ENCODE peak calls at places on chromosomes 11 and 22, in eight cellular contexts. One of them, this sample, is unnamed.

GRCh38 chr11:98536023-98536422 is 484.7 kb upstream of the CNTN5 start:
- DNase-seq in RWPE1: no peak
- DNase-seq in CD8-positive, alpha-beta memory T cell: no peak
- DNase-seq in left ventricle myocardium inferior: no peak
- DNase-seq in GM23338: no peak
- DNase-seq in breast epithelium: no peak
- DNase-seq in dorsolateral prefrontal cortex: no peak
- DNase-seq in gastrocnemius medialis: no peak
- DNase-seq in this sample: no peak

GRCh38 chr11:16936643-16937042 is 77.6 kb downstream of the PLEKHA7 start:
- DNase-seq in breast epithelium: no peak
- DNase-seq in GM23338: no peak
- DNase-seq in RWPE1: no peak
- DNase-seq in CD8-positive, alpha-beta memory T cell: no peak
- DNase-seq in gastrocnemius medialis: no peak
- DNase-seq in dorsolateral prefrontal cortex: no peak
- DNase-seq in left ventricle myocardium inferior: no peak
- DNase-seq in this sample: no peak

GRCh38 chr11:135036488-135037297 is 624.7 kb upstream of the B3GAT1 start:
- DNase-seq in dorsolateral prefrontal cortex: no peak
- DNase-seq in RWPE1: no peak
- DNase-seq in left ventricle myocardium inferior: no peak
- DNase-seq in CD8-positive, alpha-beta memory T cell: no peak
- DNase-seq in breast epithelium: no peak
- DNase-seq in gastrocnemius medialis: no peak
- DNase-seq in GM23338: no peak
- DNase-seq in this sample: no peak

GRCh38 chr22:45170001-45170466 is 6.3 kb downstream of the NUP50 start:
- DNase-seq in left ventricle myocardium inferior: no peak
- DNase-seq in dorsolateral prefrontal cortex: no peak
- DNase-seq in CD8-positive, alpha-beta memory T cell: no peak
- DNase-seq in RWPE1: no peak
- DNase-seq in GM23338: no peak
- DNase-seq in breast epithelium: no peak
- DNase-seq in gastrocnemius medialis: no peak
- DNase-seq in this sample: no peak

GRCh38 chr11:75773595-75774353 is 5.2 kb downstream of the DGAT2 start:
- DNase-seq in dorsolateral prefrontal cortex: no peak
- DNase-seq in CD8-positive, alpha-beta memory T cell: no peak
- DNase-seq in GM23338: no peak
- DNase-seq in RWPE1: no peak
- DNase-seq in left ventricle myocardium inferior: no peak
- DNase-seq in breast epithelium: no peak
- DNase-seq in gastrocnemius medialis: no peak
- DNase-seq in this sample: no peak

GRCh38 chr22:48658246-48658645 is 1169.4 kb downstream of the BRD1 start:
- DNase-seq in left ventricle myocardium inferior: no peak
- DNase-seq in dorsolateral prefrontal cortex: no peak
- DNase-seq in gastrocnemius medialis: no peak
- DNase-seq in breast epithelium: no peak
- DNase-seq in GM23338: no peak
- DNase-seq in RWPE1: no peak
- DNase-seq in CD8-positive, alpha-beta memory T cell: no peak
- DNase-seq in this sample: no peak

GRCh38 chr11:113176561-113176960 is 137.8 kb upstream of the TTC12 start:
- DNase-seq in dorsolateral prefrontal cortex: no peak
- DNase-seq in GM23338: no peak
- DNase-seq in CD8-positive, alpha-beta memory T cell: no peak
- DNase-seq in RWPE1: no peak
- DNase-seq in gastrocnemius medialis: no peak
- DNase-seq in left ventricle myocardium inferior: no peak
- DNase-seq in breast epithelium: no peak
- DNase-seq in this sample: no peak

GRCh38 chr22:23576681-23577080 is 3.4 kb downstream of the IGLL1 start:
- DNase-seq in GM23338: no peak
- DNase-seq in dorsolateral prefrontal cortex: no peak
- DNase-seq in breast epithelium: no peak
- DNase-seq in CD8-positive, alpha-beta memory T cell: no peak
- DNase-seq in RWPE1: no peak
- DNase-seq in gastrocnemius medialis: no peak
- DNase-seq in left ventricle myocardium inferior: no peak
- DNase-seq in this sample: no peak

GRCh38 chr11:115555336-115556090 is 51.3 kb upstream of the CADM1 start:
- DNase-seq in RWPE1: no peak
- DNase-seq in breast epithelium: no peak
- DNase-seq in dorsolateral prefrontal cortex: no peak
- DNase-seq in GM23338: no peak
- DNase-seq in left ventricle myocardium inferior: no peak
- DNase-seq in gastrocnemius medialis: peak
- DNase-seq in CD8-positive, alpha-beta memory T cell: no peak
- DNase-seq in this sample: no peak

GRCh38 chr11:132744771-132745170 is 787.5 kb downstream of the OPCML start:
- DNase-seq in left ventricle myocardium inferior: no peak
- DNase-seq in RWPE1: no peak
- DNase-seq in dorsolateral prefrontal cortex: no peak
- DNase-seq in gastrocnemius medialis: no peak
- DNase-seq in CD8-positive, alpha-beta memory T cell: no peak
- DNase-seq in breast epithelium: no peak
- DNase-seq in GM23338: no peak
- DNase-seq in this sample: no peak

GRCh38 chr22:42930810-42931420 is 73.8 kb upstream of the ARFGAP3 start:
- DNase-seq in RWPE1: peak
- DNase-seq in gastrocnemius medialis: peak
- DNase-seq in dorsolateral prefrontal cortex: no peak
- DNase-seq in left ventricle myocardium inferior: peak
- DNase-seq in breast epithelium: no peak
- DNase-seq in CD8-positive, alpha-beta memory T cell: no peak
- DNase-seq in GM23338: no peak
- DNase-seq in this sample: no peak

GRCh38 chr22:17924735-17925727 is 99.3 kb downstream of the MICAL3 start:
- DNase-seq in gastrocnemius medialis: no peak
- DNase-seq in left ventricle myocardium inferior: no peak
- DNase-seq in GM23338: no peak
- DNase-seq in CD8-positive, alpha-beta memory T cell: no peak
- DNase-seq in dorsolateral prefrontal cortex: no peak
- DNase-seq in breast epithelium: peak
- DNase-seq in RWPE1: no peak
- DNase-seq in this sample: no peak

DNA sequence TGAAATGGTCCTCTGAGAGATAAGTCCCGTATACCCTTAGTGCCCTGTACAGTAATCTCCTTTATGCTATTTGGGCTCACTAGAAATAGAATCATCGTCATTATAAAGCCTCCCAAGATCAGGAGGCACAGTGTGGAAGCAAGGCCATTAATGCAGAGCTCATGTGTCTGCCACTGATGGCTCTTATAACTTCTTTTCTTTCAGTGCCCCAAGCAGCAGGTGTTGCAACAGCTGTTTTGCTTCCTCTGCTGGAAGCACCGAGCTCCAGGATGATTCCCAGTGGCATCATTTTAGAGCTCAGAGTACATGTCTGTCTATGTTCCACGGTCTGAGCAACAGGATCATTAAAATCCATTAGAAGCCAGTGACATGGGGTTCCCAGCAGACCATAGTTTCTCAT is 803.0 kb upstream of the FAT3 start:
- DNase-seq in GM23338: no peak
- DNase-seq in CD8-positive, alpha-beta memory T cell: no peak
- DNase-seq in RWPE1: no peak
- DNase-seq in left ventricle myocardium inferior: no peak
- DNase-seq in breast epithelium: no peak
- DNase-seq in dorsolateral prefrontal cortex: no peak
- DNase-seq in gastrocnemius medialis: no peak
- DNase-seq in this sample: no peak
- H3K27ac ChIP-seq in GM23338: no peak
- H3K27ac ChIP-seq in CD8-positive, alpha-beta memory T cell: no peak
- H3K27ac ChIP-seq in RWPE1: no peak
- H3K27ac ChIP-seq in left ventricle myocardium inferior: no peak
- H3K27ac ChIP-seq in breast epithelium: no peak
- H3K27ac ChIP-seq in dorsolateral prefrontal cortex: no peak
- H3K27ac ChIP-seq in gastrocnemius medialis: no peak
- H3K27ac ChIP-seq in this sample: no peak

GRCh38 chr11:46475041-46475925 is 83.7 kb upstream of the CHRM4 start:
- DNase-seq in gastrocnemius medialis: no peak
- DNase-seq in left ventricle myocardium inferior: no peak
- DNase-seq in CD8-positive, alpha-beta memory T cell: no peak
- DNase-seq in RWPE1: peak
- DNase-seq in dorsolateral prefrontal cortex: no peak
- DNase-seq in breast epithelium: no peak
- DNase-seq in GM23338: no peak
- DNase-seq in this sample: no peak

GRCh38 chr11:46477136-46477535 is 85.6 kb upstream of the CHRM4 start:
- DNase-seq in dorsolateral prefrontal cortex: no peak
- DNase-seq in RWPE1: no peak
- DNase-seq in GM23338: no peak
- DNase-seq in left ventricle myocardium inferior: no peak
- DNase-seq in breast epithelium: no peak
- DNase-seq in gastrocnemius medialis: no peak
- DNase-seq in CD8-positive, alpha-beta memory T cell: no peak
- DNase-seq in this sample: no peak

GRCh38 chr11:46475926-46476545 is 84.5 kb upstream of the CHRM4 start:
- DNase-seq in CD8-positive, alpha-beta memory T cell: no peak
- DNase-seq in GM23338: no peak
- DNase-seq in gastrocnemius medialis: no peak
- DNase-seq in left ventricle myocardium inferior: no peak
- DNase-seq in breast epithelium: no peak
- DNase-seq in dorsolateral prefrontal cortex: no peak
- DNase-seq in RWPE1: no peak
- DNase-seq in this sample: no peak

GRCh38 chr11:46472662-46472994 is 81.1 kb upstream of the CHRM4 start:
- DNase-seq in RWPE1: no peak
- DNase-seq in GM23338: no peak
- DNase-seq in dorsolateral prefrontal cortex: no peak
- DNase-seq in CD8-positive, alpha-beta memory T cell: no peak
- DNase-seq in breast epithelium: no peak
- DNase-seq in left ventricle myocardium inferior: no peak
- DNase-seq in gastrocnemius medialis: peak
- DNase-seq in this sample: no peak

DNA sequence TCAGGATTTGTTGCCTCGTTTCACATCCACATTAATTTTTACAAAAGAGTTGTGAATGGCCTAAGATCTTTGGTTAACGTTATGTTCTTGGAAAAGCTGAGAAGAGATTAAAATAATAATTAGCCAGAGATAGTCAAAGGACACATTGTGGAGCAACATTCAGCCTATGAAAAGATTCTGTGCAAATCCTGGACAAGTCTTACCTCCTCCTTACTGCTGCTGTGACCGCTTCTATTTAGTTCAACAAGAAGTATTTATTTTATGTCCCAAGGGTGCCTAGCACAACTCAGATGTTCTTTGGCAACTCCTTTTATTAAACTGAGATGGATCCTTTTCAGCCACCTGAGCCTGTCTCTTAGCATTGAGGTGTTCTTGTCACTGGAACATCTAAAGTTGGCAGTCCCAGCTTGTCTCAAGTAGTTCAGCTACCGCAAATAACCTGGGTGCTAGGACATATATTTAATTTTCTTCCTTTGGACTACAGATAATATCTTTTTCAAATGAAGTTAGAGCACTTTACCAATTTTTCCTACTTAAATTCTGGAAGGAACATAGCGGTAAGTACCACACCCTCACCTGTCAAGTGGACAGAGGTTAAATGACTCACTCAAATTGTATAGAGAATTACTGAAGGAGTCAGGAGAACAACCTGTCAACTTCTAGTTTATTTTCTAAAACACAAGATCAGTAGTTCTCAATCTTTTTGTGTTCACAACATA is 80.5 kb upstream of the CHRM4 start:
- DNase-seq in breast epithelium: no peak
- DNase-seq in dorsolateral prefrontal cortex: no peak
- DNase-seq in GM23338: no peak
- DNase-seq in gastrocnemius medialis: peak
- DNase-seq in CD8-positive, alpha-beta memory T cell: no peak
- DNase-seq in RWPE1: peak
- DNase-seq in left ventricle myocardium inferior: no peak
- DNase-seq in this sample: no peak
- H3K27ac ChIP-seq in breast epithelium: no peak
- H3K27ac ChIP-seq in dorsolateral prefrontal cortex: no peak
- H3K27ac ChIP-seq in GM23338: peak
- H3K27ac ChIP-seq in gastrocnemius medialis: peak
- H3K27ac ChIP-seq in CD8-positive, alpha-beta memory T cell: no peak
- H3K27ac ChIP-seq in RWPE1: no peak
- H3K27ac ChIP-seq in left ventricle myocardium inferior: no peak
- H3K27ac ChIP-seq in this sample: no peak

GRCh38 chr11:122653911-122654310 is 1.6 kb upstream of the UBASH3B start:
- DNase-seq in GM23338: no peak
- DNase-seq in dorsolateral prefrontal cortex: no peak
- DNase-seq in CD8-positive, alpha-beta memory T cell: no peak
- DNase-seq in breast epithelium: no peak
- DNase-seq in left ventricle myocardium inferior: no peak
- DNase-seq in gastrocnemius medialis: no peak
- DNase-seq in RWPE1: no peak
- DNase-seq in this sample: no peak

GRCh38 chr11:122656073-122656630 is 630 bp downstream of the UBASH3B start:
- DNase-seq in GM23338: peak
- DNase-seq in breast epithelium: peak
- DNase-seq in CD8-positive, alpha-beta memory T cell: peak
- DNase-seq in RWPE1: peak
- DNase-seq in dorsolateral prefrontal cortex: peak
- DNase-seq in left ventricle myocardium inferior: peak
- DNase-seq in gastrocnemius medialis: peak
- DNase-seq in this sample: peak

GRCh38 chr11:122655527-122656072 is at the start of gene UBASH3B:
- DNase-seq in gastrocnemius medialis: peak
- DNase-seq in dorsolateral prefrontal cortex: peak
- DNase-seq in breast epithelium: peak
- DNase-seq in RWPE1: peak
- DNase-seq in CD8-positive, alpha-beta memory T cell: peak
- DNase-seq in GM23338: peak
- DNase-seq in left ventricle myocardium inferior: peak
- DNase-seq in this sample: peak

GRCh38 chr11:122659676-122660571 is 4.4 kb downstream of the UBASH3B start:
- DNase-seq in GM23338: no peak
- DNase-seq in breast epithelium: no peak
- DNase-seq in gastrocnemius medialis: no peak
- DNase-seq in RWPE1: no peak
- DNase-seq in left ventricle myocardium inferior: no peak
- DNase-seq in dorsolateral prefrontal cortex: no peak
- DNase-seq in CD8-positive, alpha-beta memory T cell: no peak
- DNase-seq in this sample: no peak

GRCh38 chr11:122656631-122657101 is 1.1 kb downstream of the UBASH3B start:
- DNase-seq in gastrocnemius medialis: peak
- DNase-seq in CD8-positive, alpha-beta memory T cell: peak
- DNase-seq in GM23338: peak
- DNase-seq in RWPE1: peak
- DNase-seq in left ventricle myocardium inferior: peak
- DNase-seq in dorsolateral prefrontal cortex: peak
- DNase-seq in breast epithelium: peak
- DNase-seq in this sample: peak
- H3K27ac ChIP-seq in gastrocnemius medialis: peak
- H3K27ac ChIP-seq in CD8-positive, alpha-beta memory T cell: peak
- H3K27ac ChIP-seq in GM23338: no peak
- H3K27ac ChIP-seq in RWPE1: peak
- H3K27ac ChIP-seq in left ventricle myocardium inferior: peak
- H3K27ac ChIP-seq in dorsolateral prefrontal cortex: peak
- H3K27ac ChIP-seq in breast epithelium: peak
- H3K27ac ChIP-seq in this sample: peak

DNA sequence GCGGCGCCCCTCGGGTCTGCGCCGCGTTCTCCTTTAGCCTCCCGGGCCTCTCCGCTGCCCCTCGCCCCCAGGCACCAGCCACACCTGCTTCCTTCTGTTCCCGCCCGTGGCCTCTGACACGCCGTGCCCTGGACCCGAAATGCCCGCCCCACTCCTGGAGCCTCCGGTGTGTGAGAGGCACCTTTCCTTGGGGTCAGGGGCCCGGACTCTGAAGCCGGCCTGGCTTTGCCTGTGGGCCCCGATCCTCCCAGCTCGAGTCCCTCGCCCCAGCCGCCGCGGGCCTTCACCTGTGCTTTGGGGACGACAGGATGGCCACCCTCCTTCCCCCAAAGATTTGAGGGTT is 661 bp upstream of the CDPF1 start:
- DNase-seq in RWPE1: no peak
- DNase-seq in breast epithelium: no peak
- DNase-seq in dorsolateral prefrontal cortex: no peak
- DNase-seq in left ventricle myocardium inferior: no peak
- DNase-seq in gastrocnemius medialis: no peak
- DNase-seq in CD8-positive, alpha-beta memory T cell: no peak
- DNase-seq in GM23338: peak
- DNase-seq in this sample: no peak
- H3K27ac ChIP-seq in RWPE1: peak
- H3K27ac ChIP-seq in breast epithelium: peak
- H3K27ac ChIP-seq in dorsolateral prefrontal cortex: peak
- H3K27ac ChIP-seq in left ventricle myocardium inferior: peak
- H3K27ac ChIP-seq in gastrocnemius medialis: peak
- H3K27ac ChIP-seq in CD8-positive, alpha-beta memory T cell: peak
- H3K27ac ChIP-seq in GM23338: no peak
- H3K27ac ChIP-seq in this sample: peak